ENCODE peak calls at places on chromosomes 4 and X, in four cellular contexts. One of them, this sample, is unnamed.
A peak's percentile ranks its signal among the peaks of the same experiment; 100 is the strongest.

GRCh38 chr4:58617226-58617625 is 1507.0 kb upstream of the IGFBP7 start:
- DNase-seq in neural crest cell: no peak
- DNase-seq in astrocyte of the spinal cord: no peak
- DNase-seq in stimulated activated CD4-positive, alpha-beta T cell treated with anti-CD3 and anti-CD28 coated beads, Interleukin-1b, Interleukin-23, amount 100 ng/mL, for 4 hours: no peak
- DNase-seq in this sample: no peak

GRCh38 chr4:107718351-107718965 is 1.6 kb downstream of the PAPSS1 start:
- DNase-seq in stimulated activated CD4-positive, alpha-beta T cell treated with anti-CD3 and anti-CD28 coated beads, Interleukin-1b, Interleukin-23, amount 100 ng/mL, for 4 hours: no peak
- DNase-seq in neural crest cell: no peak
- DNase-seq in astrocyte of the spinal cord: no peak
- DNase-seq in this sample: no peak

GRCh38 chr4:184732126-184732525 is 1.8 kb downstream of the CENPU start:
- DNase-seq in stimulated activated CD4-positive, alpha-beta T cell treated with anti-CD3 and anti-CD28 coated beads, Interleukin-1b, Interleukin-23, amount 100 ng/mL, for 4 hours: no peak
- DNase-seq in neural crest cell: no peak
- DNase-seq in astrocyte of the spinal cord: no peak
- DNase-seq in this sample: no peak

GRCh38 chr4:163866728-163867313 is 372.3 kb downstream of the TMA16 start:
- DNase-seq in stimulated activated CD4-positive, alpha-beta T cell treated with anti-CD3 and anti-CD28 coated beads, Interleukin-1b, Interleukin-23, amount 100 ng/mL, for 4 hours: no peak
- DNase-seq in neural crest cell: no peak
- DNase-seq in astrocyte of the spinal cord: peak; percentile 64
- DNase-seq in this sample: no peak

GRCh38 chrX:120653000-120653399 is 23.1 kb upstream of the C1GALT1C1 start:
- DNase-seq in neural crest cell: no peak
- DNase-seq in stimulated activated CD4-positive, alpha-beta T cell treated with anti-CD3 and anti-CD28 coated beads, Interleukin-1b, Interleukin-23, amount 100 ng/mL, for 4 hours: no peak
- DNase-seq in astrocyte of the spinal cord: no peak
- DNase-seq in this sample: no peak

GRCh38 chr4:165016971-165017370 is 14.8 kb upstream of the TRIM60 start:
- DNase-seq in stimulated activated CD4-positive, alpha-beta T cell treated with anti-CD3 and anti-CD28 coated beads, Interleukin-1b, Interleukin-23, amount 100 ng/mL, for 4 hours: no peak
- DNase-seq in astrocyte of the spinal cord: no peak
- DNase-seq in neural crest cell: no peak
- DNase-seq in this sample: peak; percentile 39

GRCh38 chr4:7988437-7988836 is 48.8 kb upstream of the AFAP1 start:
- DNase-seq in neural crest cell: no peak
- DNase-seq in astrocyte of the spinal cord: no peak
- DNase-seq in stimulated activated CD4-positive, alpha-beta T cell treated with anti-CD3 and anti-CD28 coated beads, Interleukin-1b, Interleukin-23, amount 100 ng/mL, for 4 hours: no peak
- DNase-seq in this sample: no peak

GRCh38 chr4:134906404-134907023 is 704.9 kb upstream of the PABPC4L start:
- DNase-seq in neural crest cell: peak; percentile 6
- DNase-seq in stimulated activated CD4-positive, alpha-beta T cell treated with anti-CD3 and anti-CD28 coated beads, Interleukin-1b, Interleukin-23, amount 100 ng/mL, for 4 hours: no peak
- DNase-seq in astrocyte of the spinal cord: peak; percentile 28
- DNase-seq in this sample: no peak

GRCh38 chr4:85084371-85085170 is 118.1 kb upstream of the WDFY3 start:
- DNase-seq in astrocyte of the spinal cord: peak; percentile 83
- DNase-seq in neural crest cell: peak; percentile 47
- DNase-seq in stimulated activated CD4-positive, alpha-beta T cell treated with anti-CD3 and anti-CD28 coated beads, Interleukin-1b, Interleukin-23, amount 100 ng/mL, for 4 hours: no peak
- DNase-seq in this sample: peak; percentile 29

GRCh38 chrX:110116066-110116465 is 113.2 kb downstream of the TMEM164 start:
- DNase-seq in stimulated activated CD4-positive, alpha-beta T cell treated with anti-CD3 and anti-CD28 coated beads, Interleukin-1b, Interleukin-23, amount 100 ng/mL, for 4 hours: no peak
- DNase-seq in astrocyte of the spinal cord: no peak
- DNase-seq in neural crest cell: no peak
- DNase-seq in this sample: no peak

GRCh38 chr4:127352220-127352619 is 280.5 kb upstream of the INTU start:
- DNase-seq in neural crest cell: no peak
- DNase-seq in astrocyte of the spinal cord: no peak
- DNase-seq in stimulated activated CD4-positive, alpha-beta T cell treated with anti-CD3 and anti-CD28 coated beads, Interleukin-1b, Interleukin-23, amount 100 ng/mL, for 4 hours: no peak
- DNase-seq in this sample: peak; percentile 9

GRCh38 chr4:42638993-42639392 is 17.9 kb downstream of the ATP8A1 start:
- DNase-seq in astrocyte of the spinal cord: no peak
- DNase-seq in neural crest cell: no peak
- DNase-seq in stimulated activated CD4-positive, alpha-beta T cell treated with anti-CD3 and anti-CD28 coated beads, Interleukin-1b, Interleukin-23, amount 100 ng/mL, for 4 hours: no peak
- DNase-seq in this sample: no peak

GRCh38 chrX:71166461-71166860 is 21.8 kb downstream of the NLGN3 start:
- DNase-seq in astrocyte of the spinal cord: no peak
- DNase-seq in stimulated activated CD4-positive, alpha-beta T cell treated with anti-CD3 and anti-CD28 coated beads, Interleukin-1b, Interleukin-23, amount 100 ng/mL, for 4 hours: no peak
- DNase-seq in neural crest cell: no peak
- DNase-seq in this sample: no peak

GRCh38 chrX:13078739-13079444 is 34.5 kb upstream of the FAM9C start:
- DNase-seq in neural crest cell: no peak
- DNase-seq in astrocyte of the spinal cord: peak; percentile 91
- DNase-seq in stimulated activated CD4-positive, alpha-beta T cell treated with anti-CD3 and anti-CD28 coated beads, Interleukin-1b, Interleukin-23, amount 100 ng/mL, for 4 hours: no peak
- DNase-seq in this sample: no peak

GRCh38 chr4:80033581-80033980 is 39.4 kb downstream of the ANTXR2 start:
- DNase-seq in astrocyte of the spinal cord: no peak
- DNase-seq in neural crest cell: no peak
- DNase-seq in stimulated activated CD4-positive, alpha-beta T cell treated with anti-CD3 and anti-CD28 coated beads, Interleukin-1b, Interleukin-23, amount 100 ng/mL, for 4 hours: no peak
- DNase-seq in this sample: no peak

GRCh38 chr4:8044244-8044643 is 104.6 kb upstream of the AFAP1 start:
- DNase-seq in neural crest cell: no peak
- DNase-seq in astrocyte of the spinal cord: no peak
- DNase-seq in stimulated activated CD4-positive, alpha-beta T cell treated with anti-CD3 and anti-CD28 coated beads, Interleukin-1b, Interleukin-23, amount 100 ng/mL, for 4 hours: no peak
- DNase-seq in this sample: no peak

GRCh38 chr4:71559957-71560541 is 221.2 kb downstream of the SLC4A4 start:
- DNase-seq in stimulated activated CD4-positive, alpha-beta T cell treated with anti-CD3 and anti-CD28 coated beads, Interleukin-1b, Interleukin-23, amount 100 ng/mL, for 4 hours: no peak
- DNase-seq in astrocyte of the spinal cord: peak; percentile 76
- DNase-seq in neural crest cell: no peak
- DNase-seq in this sample: no peak

GRCh38 chr4:23889368-23889767 is 479 bp downstream of the PPARGC1A start:
- DNase-seq in neural crest cell: no peak
- DNase-seq in stimulated activated CD4-positive, alpha-beta T cell treated with anti-CD3 and anti-CD28 coated beads, Interleukin-1b, Interleukin-23, amount 100 ng/mL, for 4 hours: no peak
- DNase-seq in astrocyte of the spinal cord: peak; percentile 4
- DNase-seq in this sample: no peak

GRCh38 chr4:55445921-55446577 is 50.3 kb downstream of the TMEM165 start:
- DNase-seq in neural crest cell: no peak
- DNase-seq in astrocyte of the spinal cord: peak; percentile 79
- DNase-seq in stimulated activated CD4-positive, alpha-beta T cell treated with anti-CD3 and anti-CD28 coated beads, Interleukin-1b, Interleukin-23, amount 100 ng/mL, for 4 hours: no peak
- DNase-seq in this sample: no peak

GRCh38 chr4:90002406-90003040 is 107.9 kb downstream of the MMRN1 start:
- DNase-seq in neural crest cell: no peak
- DNase-seq in stimulated activated CD4-positive, alpha-beta T cell treated with anti-CD3 and anti-CD28 coated beads, Interleukin-1b, Interleukin-23, amount 100 ng/mL, for 4 hours: no peak
- DNase-seq in astrocyte of the spinal cord: no peak
- DNase-seq in this sample: no peak

GRCh38 chr4:113446019-113446418 is 315.5 kb downstream of the CAMK2D start:
- DNase-seq in neural crest cell: no peak
- DNase-seq in stimulated activated CD4-positive, alpha-beta T cell treated with anti-CD3 and anti-CD28 coated beads, Interleukin-1b, Interleukin-23, amount 100 ng/mL, for 4 hours: no peak
- DNase-seq in astrocyte of the spinal cord: peak; percentile 81
- DNase-seq in this sample: no peak

GRCh38 chr4:55758081-55758480 is 61.5 kb upstream of the EXOC1L start:
- DNase-seq in neural crest cell: no peak
- DNase-seq in astrocyte of the spinal cord: no peak
- DNase-seq in stimulated activated CD4-positive, alpha-beta T cell treated with anti-CD3 and anti-CD28 coated beads, Interleukin-1b, Interleukin-23, amount 100 ng/mL, for 4 hours: no peak
- DNase-seq in this sample: no peak

This sample was measured in iPS DF 6.9.